ENCODE peak calls at places on chromosomes 13 and 19, in seven cellular contexts. One of them, this sample, is unnamed.

GRCh38 chr13:112525306-112525945 is 62.5 kb downstream of the TUBGCP3 start:
- DNase-seq in CD4-positive, alpha-beta T cell: no peak
- DNase-seq in stomach: no peak
- DNase-seq in heart left ventricle: no peak
- DNase-seq in cardiac muscle cell: no peak
- DNase-seq in heart right ventricle: no peak
- DNase-seq in H9: no peak
- DNase-seq in this sample: no peak

GRCh38 chr19:1851581-1852293 is 3.5 kb upstream of the REXO1 start:
- DNase-seq in CD4-positive, alpha-beta T cell: peak
- DNase-seq in stomach: no peak
- DNase-seq in heart left ventricle: peak
- DNase-seq in cardiac muscle cell: no peak
- DNase-seq in heart right ventricle: no peak
- DNase-seq in H9: no peak
- DNase-seq in this sample: no peak

GRCh38 chr19:14731200-14731599 is 41.4 kb downstream of the ZNF333 start:
- DNase-seq in CD4-positive, alpha-beta T cell: no peak
- DNase-seq in stomach: no peak
- DNase-seq in heart left ventricle: no peak
- DNase-seq in cardiac muscle cell: no peak
- DNase-seq in heart right ventricle: no peak
- DNase-seq in H9: no peak
- DNase-seq in this sample: no peak

GRCh38 chr13:75585153-75585552 is 35.6 kb downstream of the UCHL3 start:
- DNase-seq in CD4-positive, alpha-beta T cell: no peak
- DNase-seq in stomach: no peak
- DNase-seq in heart left ventricle: no peak
- DNase-seq in cardiac muscle cell: no peak
- DNase-seq in heart right ventricle: no peak
- DNase-seq in H9: no peak
- DNase-seq in this sample: no peak

GRCh38 chr13:73341748-73342147 is 282.9 kb downstream of the KLF5 start:
- DNase-seq in CD4-positive, alpha-beta T cell: no peak
- DNase-seq in stomach: no peak
- DNase-seq in heart left ventricle: no peak
- DNase-seq in cardiac muscle cell: no peak
- DNase-seq in heart right ventricle: no peak
- DNase-seq in H9: peak
- DNase-seq in this sample: no peak

GRCh38 chr19:29431332-29431731 is 94.5 kb upstream of the VSTM2B start:
- DNase-seq in CD4-positive, alpha-beta T cell: no peak
- DNase-seq in stomach: no peak
- DNase-seq in heart left ventricle: no peak
- DNase-seq in cardiac muscle cell: no peak
- DNase-seq in heart right ventricle: no peak
- DNase-seq in H9: no peak
- DNase-seq in this sample: no peak

GRCh38 chr19:15109768-15110417 is 2.7 kb downstream of the SYDE1 start:
- DNase-seq in CD4-positive, alpha-beta T cell: no peak
- DNase-seq in stomach: no peak
- DNase-seq in heart left ventricle: no peak
- DNase-seq in cardiac muscle cell: no peak
- DNase-seq in heart right ventricle: no peak
- DNase-seq in H9: no peak
- DNase-seq in this sample: no peak

GRCh38 chr19:44002212-44002565 is 568 bp upstream of the ZNF230 start:
- DNase-seq in CD4-positive, alpha-beta T cell: no peak
- DNase-seq in stomach: no peak
- DNase-seq in heart left ventricle: no peak
- DNase-seq in cardiac muscle cell: no peak
- DNase-seq in heart right ventricle: no peak
- DNase-seq in H9: no peak
- DNase-seq in this sample: no peak

GRCh38 chr13:65582160-65582559 is 1648.0 kb downstream of the PCDH9 start:
- DNase-seq in CD4-positive, alpha-beta T cell: no peak
- DNase-seq in stomach: no peak
- DNase-seq in heart left ventricle: no peak
- DNase-seq in cardiac muscle cell: no peak
- DNase-seq in heart right ventricle: no peak
- DNase-seq in H9: peak
- DNase-seq in this sample: no peak

GRCh38 chr19:4012092-4012974 is 4.8 kb downstream of the PIAS4 start:
- DNase-seq in CD4-positive, alpha-beta T cell: no peak
- DNase-seq in stomach: peak
- DNase-seq in heart left ventricle: no peak
- DNase-seq in cardiac muscle cell: no peak
- DNase-seq in heart right ventricle: no peak
- DNase-seq in H9: no peak
- DNase-seq in this sample: no peak

GRCh38 chr19:58279042-58279924 is 528 bp downstream of the ZNF8 start:
- DNase-seq in CD4-positive, alpha-beta T cell: peak
- DNase-seq in stomach: peak
- DNase-seq in heart left ventricle: peak
- DNase-seq in cardiac muscle cell: peak
- DNase-seq in heart right ventricle: peak
- DNase-seq in H9: peak
- DNase-seq in this sample: peak

GRCh38 chr19:49689133-49690072 is at the start of gene ADM5:
- DNase-seq in CD4-positive, alpha-beta T cell: peak
- DNase-seq in stomach: peak
- DNase-seq in heart left ventricle: no peak
- DNase-seq in cardiac muscle cell: peak
- DNase-seq in heart right ventricle: no peak
- DNase-seq in H9: peak
- DNase-seq in this sample: peak

GRCh38 chr13:25977216-25977615 is 74.6 kb downstream of the SHISA2 start:
- DNase-seq in CD4-positive, alpha-beta T cell: no peak
- DNase-seq in stomach: no peak
- DNase-seq in heart left ventricle: no peak
- DNase-seq in cardiac muscle cell: peak
- DNase-seq in heart right ventricle: no peak
- DNase-seq in H9: peak
- DNase-seq in this sample: no peak

GRCh38 chr13:111117289-111117688 is 2.2 kb downstream of the ARHGEF7 start:
- DNase-seq in CD4-positive, alpha-beta T cell: no peak
- DNase-seq in stomach: no peak
- DNase-seq in heart left ventricle: no peak
- DNase-seq in cardiac muscle cell: no peak
- DNase-seq in heart right ventricle: no peak
- DNase-seq in H9: no peak
- DNase-seq in this sample: no peak

GRCh38 chr19:3880471-3881271 is at the start of gene ATCAY:
- DNase-seq in CD4-positive, alpha-beta T cell: no peak
- DNase-seq in stomach: no peak
- DNase-seq in heart left ventricle: no peak
- DNase-seq in cardiac muscle cell: peak
- DNase-seq in heart right ventricle: no peak
- DNase-seq in H9: peak
- DNase-seq in this sample: no peak

GRCh38 chr13:102220681-102221228 is 181.1 kb downstream of the FGF14 start:
- DNase-seq in CD4-positive, alpha-beta T cell: no peak
- DNase-seq in stomach: no peak
- DNase-seq in heart left ventricle: no peak
- DNase-seq in cardiac muscle cell: peak
- DNase-seq in heart right ventricle: no peak
- DNase-seq in H9: no peak
- DNase-seq in this sample: no peak

GRCh38 chr13:49517461-49517860 is 21.7 kb downstream of the PHF11 start:
- DNase-seq in CD4-positive, alpha-beta T cell: no peak
- DNase-seq in stomach: no peak
- DNase-seq in heart left ventricle: no peak
- DNase-seq in cardiac muscle cell: peak
- DNase-seq in heart right ventricle: no peak
- DNase-seq in H9: no peak
- DNase-seq in this sample: no peak

GRCh38 chr19:18059297-18059696 is 27.4 kb downstream of the IL12RB1 start:
- DNase-seq in CD4-positive, alpha-beta T cell: no peak
- DNase-seq in stomach: no peak
- DNase-seq in heart left ventricle: no peak
- DNase-seq in cardiac muscle cell: no peak
- DNase-seq in heart right ventricle: no peak
- DNase-seq in H9: no peak
- DNase-seq in this sample: no peak

GRCh38 chr19:18058208-18059009 is 28.3 kb downstream of the IL12RB1 start:
- DNase-seq in CD4-positive, alpha-beta T cell: peak
- DNase-seq in stomach: peak
- DNase-seq in heart left ventricle: peak
- DNase-seq in cardiac muscle cell: peak
- DNase-seq in heart right ventricle: peak
- DNase-seq in H9: peak
- DNase-seq in this sample: peak

GRCh38 chr19:18055967-18056366 is 30.8 kb downstream of the IL12RB1 start:
- DNase-seq in CD4-positive, alpha-beta T cell: no peak
- DNase-seq in stomach: no peak
- DNase-seq in heart left ventricle: no peak
- DNase-seq in cardiac muscle cell: no peak
- DNase-seq in heart right ventricle: no peak
- DNase-seq in H9: no peak
- DNase-seq in this sample: no peak

GRCh38 chr19:18059902-18060301 is 26.8 kb downstream of the IL12RB1 start:
- DNase-seq in CD4-positive, alpha-beta T cell: no peak
- DNase-seq in stomach: no peak
- DNase-seq in heart left ventricle: no peak
- DNase-seq in cardiac muscle cell: no peak
- DNase-seq in heart right ventricle: no peak
- DNase-seq in H9: no peak
- DNase-seq in this sample: no peak

GRCh38 chr19:18057557-18057956 is 29.2 kb downstream of the IL12RB1 start:
- DNase-seq in CD4-positive, alpha-beta T cell: no peak
- DNase-seq in stomach: peak
- DNase-seq in heart left ventricle: no peak
- DNase-seq in cardiac muscle cell: no peak
- DNase-seq in heart right ventricle: peak
- DNase-seq in H9: no peak
- DNase-seq in this sample: peak
- H3K27ac ChIP-seq in CD4-positive, alpha-beta T cell: peak
- H3K27ac ChIP-seq in stomach: no peak
- H3K27ac ChIP-seq in heart left ventricle: peak
- H3K27ac ChIP-seq in cardiac muscle cell: no peak
- H3K27ac ChIP-seq in heart right ventricle: peak
- H3K27ac ChIP-seq in H9: no peak
- H3K27ac ChIP-seq in this sample: peak

GRCh38 chr19:42424712-42425131 is 2.5 kb downstream of the LIPE start:
- DNase-seq in CD4-positive, alpha-beta T cell: no peak
- DNase-seq in stomach: no peak
- DNase-seq in heart left ventricle: no peak
- DNase-seq in cardiac muscle cell: no peak
- DNase-seq in heart right ventricle: no peak
- DNase-seq in H9: peak
- DNase-seq in this sample: no peak

GRCh38 chr19:42422576-42423461 is 4.4 kb downstream of the LIPE start:
- DNase-seq in CD4-positive, alpha-beta T cell: peak
- DNase-seq in stomach: no peak
- DNase-seq in heart left ventricle: no peak
- DNase-seq in cardiac muscle cell: peak
- DNase-seq in heart right ventricle: peak
- DNase-seq in H9: peak
- DNase-seq in this sample: no peak

GRCh38 chr19:42422092-42422575 is 5.1 kb downstream of the LIPE start:
- DNase-seq in CD4-positive, alpha-beta T cell: no peak
- DNase-seq in stomach: no peak
- DNase-seq in heart left ventricle: peak
- DNase-seq in cardiac muscle cell: no peak
- DNase-seq in heart right ventricle: peak
- DNase-seq in H9: no peak
- DNase-seq in this sample: no peak

GRCh38 chr19:42423462-42424344 is 3.5 kb downstream of the LIPE start:
- DNase-seq in CD4-positive, alpha-beta T cell: peak
- DNase-seq in stomach: peak
- DNase-seq in heart left ventricle: peak
- DNase-seq in cardiac muscle cell: peak
- DNase-seq in heart right ventricle: peak
- DNase-seq in H9: peak
- DNase-seq in this sample: peak

DNA sequence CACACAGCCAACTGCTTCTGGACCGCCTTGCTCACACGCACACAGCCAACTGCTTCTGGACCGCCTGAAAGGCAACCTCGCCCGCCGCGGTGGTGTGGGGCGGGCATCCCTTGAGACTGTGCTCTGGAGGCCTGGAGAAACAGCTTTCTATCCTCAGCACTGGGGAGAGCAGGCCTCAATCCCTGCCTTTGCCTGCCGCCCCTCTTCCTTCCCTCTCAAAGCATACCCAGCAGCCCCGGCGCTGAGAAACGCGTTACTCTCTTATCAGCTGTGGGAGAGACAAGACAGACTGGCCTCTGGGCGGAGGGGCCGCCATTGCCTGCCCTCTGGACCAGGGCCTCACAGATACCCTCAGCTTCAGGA is 2.9 kb downstream of the LIPE start:
- DNase-seq in CD4-positive, alpha-beta T cell: no peak
- DNase-seq in stomach: no peak
- DNase-seq in heart left ventricle: no peak
- DNase-seq in cardiac muscle cell: no peak
- DNase-seq in heart right ventricle: no peak
- DNase-seq in H9: no peak
- DNase-seq in this sample: no peak
- H3K27ac ChIP-seq in CD4-positive, alpha-beta T cell: peak
- H3K27ac ChIP-seq in stomach: no peak
- H3K27ac ChIP-seq in heart left ventricle: peak
- H3K27ac ChIP-seq in cardiac muscle cell: peak
- H3K27ac ChIP-seq in heart right ventricle: no peak
- H3K27ac ChIP-seq in H9: no peak
- H3K27ac ChIP-seq in this sample: peak

GRCh38 chr19:45508681-45508930 is 1.3 kb downstream of the VASP start:
- DNase-seq in CD4-positive, alpha-beta T cell: no peak
- DNase-seq in stomach: no peak
- DNase-seq in heart left ventricle: no peak
- DNase-seq in cardiac muscle cell: peak
- DNase-seq in heart right ventricle: peak
- DNase-seq in H9: no peak
- DNase-seq in this sample: no peak
- H3K27ac ChIP-seq in CD4-positive, alpha-beta T cell: peak
- H3K27ac ChIP-seq in stomach: peak
- H3K27ac ChIP-seq in heart left ventricle: peak
- H3K27ac ChIP-seq in cardiac muscle cell: peak
- H3K27ac ChIP-seq in heart right ventricle: peak
- H3K27ac ChIP-seq in H9: peak
- H3K27ac ChIP-seq in this sample: peak

DNA sequence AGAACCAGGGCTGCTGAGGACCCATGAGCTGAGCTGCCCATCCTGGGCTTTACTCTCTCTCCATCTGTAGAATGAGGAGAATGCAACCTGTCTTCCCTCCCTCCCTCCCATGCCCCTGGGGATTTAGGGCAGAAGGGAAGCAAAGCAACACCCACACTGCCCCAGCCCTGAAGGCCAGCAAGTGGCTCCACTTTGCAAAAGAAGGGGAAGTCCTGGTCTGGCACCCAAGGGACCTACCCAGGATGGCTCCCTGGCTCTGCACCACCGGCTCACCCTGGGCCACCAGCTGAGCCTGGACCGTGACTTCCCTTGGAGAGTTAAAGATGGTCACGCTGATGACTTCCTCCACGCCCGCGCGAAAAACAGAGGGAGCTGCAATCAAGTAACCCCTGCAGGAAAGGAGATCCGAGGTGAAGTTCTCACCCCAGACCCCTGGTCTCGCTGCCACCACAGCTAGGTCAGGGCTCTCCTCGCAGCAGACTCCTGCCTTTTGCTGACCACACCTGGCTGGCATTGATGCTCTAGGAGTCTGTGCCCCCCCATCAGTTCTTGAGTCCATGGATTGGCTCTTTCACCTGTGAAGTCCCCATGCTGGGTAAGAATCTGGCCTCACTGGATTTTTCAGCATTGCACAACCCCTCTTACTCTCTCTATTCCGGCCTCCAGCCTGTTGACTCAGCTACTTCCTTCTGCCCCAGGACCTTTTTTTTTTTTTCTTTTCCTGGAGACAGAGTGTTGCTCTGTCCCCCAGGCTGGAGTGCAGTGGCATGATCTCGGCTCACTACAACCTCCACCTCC is 4.6 kb downstream of the CPAMD8 start:
- DNase-seq in CD4-positive, alpha-beta T cell: no peak
- DNase-seq in stomach: no peak
- DNase-seq in heart left ventricle: no peak
- DNase-seq in cardiac muscle cell: no peak
- DNase-seq in heart right ventricle: no peak
- DNase-seq in H9: no peak
- DNase-seq in this sample: no peak
- H3K27ac ChIP-seq in CD4-positive, alpha-beta T cell: no peak
- H3K27ac ChIP-seq in stomach: no peak
- H3K27ac ChIP-seq in heart left ventricle: no peak
- H3K27ac ChIP-seq in cardiac muscle cell: no peak
- H3K27ac ChIP-seq in heart right ventricle: no peak
- H3K27ac ChIP-seq in H9: no peak
- H3K27ac ChIP-seq in this sample: no peak

This sample was measured in substantia nigra.